ENCODE peak calls at places on chromosome 14, in six cellular contexts. Q is esophagus squamous epithelium, N is NCI-H1092, F is NCI-H2081, J is NCI-H510A, D is HT1080. G is an unnamed sample.

GRCh38 chr14:24900281-24900868 is 149.6 kb downstream of the STXBP6 start:
- DNase-seq in Q (no peak), N (no peak), F (no peak), J (no peak), D (no peak), G (no peak)

GRCh38 chr14:22386924-22387775 is 201.9 kb downstream of the DAD1 start:
- DNase-seq in Q (no peak), N (peak; percentile 77), F (peak; percentile 48), J (no peak), D (peak; percentile 76), G (peak; percentile 35)

GRCh38 chr14:34554540-34555250 is 15.2 kb upstream of the EAPP start:
- DNase-seq in Q (no peak), N (no peak), F (no peak), J (no peak), D (peak; percentile 29), G (no peak)

GRCh38 chr14:94738097-94738496 is 31.8 kb downstream of the GSC start:
- DNase-seq in Q (no peak), N (no peak), F (no peak), J (no peak), D (no peak), G (no peak)

GRCh38 chr14:94180655-94181271 is 6.6 kb downstream of the PPP4R4 start:
- DNase-seq in Q (no peak), N (no peak), F (peak; percentile 24), J (no peak), D (peak; percentile 75), G (peak; percentile 2)

GRCh38 chr14:75909630-75910029 is 72.2 kb downstream of the TGFB3 start:
- DNase-seq in Q (no peak), N (no peak), F (no peak), J (no peak), D (no peak), G (no peak)

GRCh38 chr14:54221432-54221803 is 175.4 kb upstream of the CDKN3 start:
- DNase-seq in Q (no peak), N (no peak), F (no peak), J (no peak), D (no peak), G (no peak)

GRCh38 chr14:47976139-47976538 is 300.7 kb upstream of the MDGA2 start:
- DNase-seq in Q (no peak), N (no peak), F (no peak), J (no peak), D (no peak), G (no peak)

GRCh38 chr14:104130974-104131651 is 7.3 kb upstream of the KIF26A start:
- DNase-seq in Q (no peak), N (peak; percentile 89), F (peak; percentile 73), J (no peak), D (no peak), G (no peak)

GRCh38 chr14:52060080-52060479 is 8.8 kb downstream of the NID2 start:
- DNase-seq in Q (no peak), N (no peak), F (no peak), J (no peak), D (no peak), G (no peak)

GRCh38 chr14:101781240-101782061 is 19.9 kb downstream of the PPP2R5C start:
- DNase-seq in Q (no peak), N (no peak), F (no peak), J (no peak), D (no peak), G (peak; percentile 5)

GRCh38 chr14:70266157-70266556 is 77.4 kb upstream of the SLC8A3 start:
- DNase-seq in Q (no peak), N (no peak), F (no peak), J (no peak), D (no peak), G (no peak)

GRCh38 chr14:75147423-75148071 is 20.7 kb upstream of the NEK9 start:
- DNase-seq in Q (no peak), N (no peak), F (no peak), J (no peak), D (no peak), G (no peak)

GRCh38 chr14:99393059-99393655 is 87.5 kb downstream of the SETD3 start:
- DNase-seq in Q (no peak), N (no peak), F (no peak), J (no peak), D (peak; percentile 38), G (peak; percentile 6)

GRCh38 chr14:96752594-96752993 is 44.6 kb upstream of the VRK1 start:
- DNase-seq in Q (no peak), N (no peak), F (no peak), J (no peak), D (peak; percentile 42), G (no peak)

GRCh38 chr14:22536853-22537338 is 52.1 kb downstream of the DAD1 start:
- DNase-seq in Q (no peak), N (no peak), F (no peak), J (no peak), D (peak; percentile 99), G (no peak)

GRCh38 chr14:103676881-103677675 is 38.2 kb downstream of the XRCC3 start:
- DNase-seq in Q (no peak), N (no peak), F (no peak), J (no peak), D (no peak), G (no peak)

GRCh38 chr14:65588426-65589140 is 176.1 kb downstream of the FUT8 start:
- DNase-seq in Q (no peak), N (no peak), F (no peak), J (no peak), D (no peak), G (no peak)

GRCh38 chr14:91350813-91351507 is 66.7 kb downstream of the CCDC88C start:
- DNase-seq in Q (no peak), N (no peak), F (no peak), J (no peak), D (peak; percentile 66), G (no peak)

GRCh38 chr14:61602733-61603077 is 92.6 kb upstream of the HIF1A start:
- DNase-seq in Q (no peak), N (no peak), F (no peak), J (no peak), D (peak; percentile 70), G (no peak)